ENCODE peak calls at places on chromosomes 11 and 22, in seven cellular contexts. P is foreskin fibroblast; M is stimulated activated CD4-positive, alpha-beta T cell treated with anti-CD3 and anti-CD28 coated beads, Interleukin-4, amount 100 ng/mL, for 48 hours; W is hepatocyte; A is CD8-positive, alpha-beta T cell; Y is Jurkat, Clone E6-1; L is Peyer's patch. G is an unnamed sample.

GRCh38 chr22:44455151-44455962 is 42.7 kb downstream of the RTL6 start:
- DNase-seq in P (no peak), M (peak), W (no peak), A (peak), Y (peak), L (peak), G (peak)

GRCh38 chr11:72239849-72240460 is 4.0 kb downstream of the PHOX2A start:
- DNase-seq in P (peak), M (no peak), W (peak), A (no peak), Y (no peak), L (peak), G (peak)

GRCh38 chr11:10373340-10373739 is 68.5 kb downstream of the ADM start:
- DNase-seq in P (peak), M (no peak), W (no peak), A (no peak), Y (no peak), L (no peak), G (no peak)

GRCh38 chr22:37560682-37561208 is 465 bp downstream of the CDC42EP1 start:
- DNase-seq in P (peak), M (no peak), W (peak), A (peak), Y (no peak), L (no peak), G (no peak)

GRCh38 chr22:41222846-41223507 is 17.8 kb downstream of the CHADL start:
- DNase-seq in P (no peak), M (no peak), W (no peak), A (no peak), Y (no peak), L (no peak), G (no peak)

GRCh38 chr11:33329705-33330329 is 72.6 kb downstream of the HIPK3 start:
- DNase-seq in P (peak), M (peak), W (peak), A (peak), Y (peak), L (peak), G (peak)

GRCh38 chr22:49393526-49393925 is 434.1 kb downstream of the BRD1 start:
- DNase-seq in P (no peak), M (no peak), W (no peak), A (no peak), Y (no peak), L (no peak), G (no peak)

GRCh38 chr11:21659961-21660360 is 532.9 kb upstream of the ANO5 start:
- DNase-seq in P (no peak), M (no peak), W (no peak), A (no peak), Y (no peak), L (no peak), G (no peak)

GRCh38 chr22:26588749-26589366 is 1.1 kb downstream of the TPST2 start:
- DNase-seq in P (no peak), M (no peak), W (no peak), A (no peak), Y (no peak), L (no peak), G (no peak)

GRCh38 chr11:79042824-79043223 is 398.0 kb downstream of the TENM4 start:
- DNase-seq in P (no peak), M (no peak), W (no peak), A (no peak), Y (no peak), L (no peak), G (no peak)

GRCh38 chr11:31387379-31387778 is 17.7 kb downstream of the DNAJC24 start:
- DNase-seq in P (no peak), M (no peak), W (no peak), A (no peak), Y (no peak), L (no peak), G (no peak)

G was measured in small intestine.